ENCODE peak calls at places on chromosomes 4 and X, in eight cellular contexts. T is H9; F is iris pigment epithelial cell; B is DMS79 treated with DMSO at 0.1 percent for 48 hours; M is NCI-H460; V is KBM-7; C is ELR; U is CD8-positive, alpha-beta memory T cell. S is an unnamed sample.

GRCh38 chr4:137749466-137749865 is 217.2 kb upstream of the PCDH18 start:
- DNase-seq in T (no peak), V (no peak), M (no peak), U (no peak), C (peak), B (no peak), F (peak), S (no peak)

GRCh38 chr4:183268556-183268955 is 51.5 kb downstream of the CLDN22 start:
- DNase-seq in T (no peak), M (no peak), U (no peak), C (no peak), F (no peak), V (no peak), B (no peak), S (no peak)

GRCh38 chrX:123169247-123169901 is 14.7 kb upstream of the GRIA3 start:
- DNase-seq in M (no peak), B (no peak), T (no peak), V (no peak), F (no peak), U (no peak), C (no peak), S (no peak)

GRCh38 chrX:47568656-47569295 is 7.8 kb downstream of the ARAF start:
- DNase-seq in C (peak), V (peak), B (no peak), M (no peak), F (no peak), U (peak), T (peak), S (peak)

GRCh38 chrX:69158166-69159040 is 6.8 kb downstream of the PJA1 start:
- DNase-seq in B (peak), C (peak), U (no peak), V (peak), T (peak), M (peak), F (peak), S (peak)

GRCh38 chrX:40095588-40096394 is 2.0 kb downstream of the BCOR start:
- DNase-seq in F (peak), B (no peak), M (no peak), C (peak), T (peak), U (no peak), V (peak), S (peak)

GRCh38 chrX:80812176-80812575 is 2.5 kb upstream of the BRWD3 start:
- DNase-seq in C (peak), F (peak), U (no peak), T (peak), M (no peak), V (peak), B (no peak), S (peak)

GRCh38 chr4:128916832-128917231 is 107.3 kb downstream of the JADE1 start:
- DNase-seq in B (no peak), U (no peak), T (no peak), F (no peak), M (no peak), C (no peak), V (peak), S (peak)